ENCODE peak calls at places on chromosomes 12 and 14, in eight cellular contexts. One of them, this sample, is unnamed.

GRCh38 chr14:74979442-74980397 is 23.0 kb upstream of the EIF2B2 start:
- DNase-seq in endothelial cell: no peak
- DNase-seq in endodermal cell: peak; percentile 82
- DNase-seq in stimulated activated CD8-positive, alpha-beta memory T cell treated with anti-CD3 and anti-CD28 coated beads, Interleukin-15, amount 100 ng/mL, for 4 hours: no peak
- DNase-seq in Daoy: peak; percentile 78
- DNase-seq in CD4-positive, alpha-beta memory T cell: no peak
- DNase-seq in sigmoid colon: no peak
- DNase-seq in brain pericyte: peak; percentile 67
- DNase-seq in this sample: no peak

GRCh38 chr12:119409043-119409442 is 74.5 kb downstream of the CCDC60 start:
- DNase-seq in endothelial cell: no peak
- DNase-seq in endodermal cell: no peak
- DNase-seq in stimulated activated CD8-positive, alpha-beta memory T cell treated with anti-CD3 and anti-CD28 coated beads, Interleukin-15, amount 100 ng/mL, for 4 hours: no peak
- DNase-seq in Daoy: no peak
- DNase-seq in CD4-positive, alpha-beta memory T cell: no peak
- DNase-seq in sigmoid colon: peak; percentile 39
- DNase-seq in brain pericyte: no peak
- DNase-seq in this sample: no peak

GRCh38 chr14:94001501-94002396 is 4.6 kb downstream of the CCDC197 start:
- DNase-seq in endothelial cell: peak; percentile 64
- DNase-seq in endodermal cell: peak; percentile 87
- DNase-seq in stimulated activated CD8-positive, alpha-beta memory T cell treated with anti-CD3 and anti-CD28 coated beads, Interleukin-15, amount 100 ng/mL, for 4 hours: peak; percentile 15
- DNase-seq in Daoy: peak; percentile 77
- DNase-seq in CD4-positive, alpha-beta memory T cell: no peak
- DNase-seq in sigmoid colon: peak; percentile 82
- DNase-seq in brain pericyte: peak; percentile 22
- DNase-seq in this sample: peak; percentile 58

GRCh38 chr14:75280831-75281690 is 2.4 kb downstream of the FOS start:
- DNase-seq in endothelial cell: no peak
- DNase-seq in endodermal cell: peak; percentile 60
- DNase-seq in stimulated activated CD8-positive, alpha-beta memory T cell treated with anti-CD3 and anti-CD28 coated beads, Interleukin-15, amount 100 ng/mL, for 4 hours: no peak
- DNase-seq in Daoy: no peak
- DNase-seq in CD4-positive, alpha-beta memory T cell: peak; percentile 50
- DNase-seq in sigmoid colon: peak; percentile 79
- DNase-seq in brain pericyte: no peak
- DNase-seq in this sample: no peak

GRCh38 chr12:22610148-22610547 is 14.8 kb upstream of the ETNK1 start:
- DNase-seq in endothelial cell: no peak
- DNase-seq in endodermal cell: no peak
- DNase-seq in stimulated activated CD8-positive, alpha-beta memory T cell treated with anti-CD3 and anti-CD28 coated beads, Interleukin-15, amount 100 ng/mL, for 4 hours: no peak
- DNase-seq in Daoy: no peak
- DNase-seq in CD4-positive, alpha-beta memory T cell: no peak
- DNase-seq in sigmoid colon: no peak
- DNase-seq in brain pericyte: no peak
- DNase-seq in this sample: no peak

GRCh38 chr12:981176-981828 is 9.7 kb upstream of the ERC1 start:
- DNase-seq in endothelial cell: no peak
- DNase-seq in endodermal cell: no peak
- DNase-seq in stimulated activated CD8-positive, alpha-beta memory T cell treated with anti-CD3 and anti-CD28 coated beads, Interleukin-15, amount 100 ng/mL, for 4 hours: no peak
- DNase-seq in Daoy: peak; percentile 70
- DNase-seq in CD4-positive, alpha-beta memory T cell: no peak
- DNase-seq in sigmoid colon: no peak
- DNase-seq in brain pericyte: no peak
- DNase-seq in this sample: no peak

GRCh38 chr14:24921903-24922302 is 128.0 kb downstream of the STXBP6 start:
- DNase-seq in endothelial cell: no peak
- DNase-seq in endodermal cell: no peak
- DNase-seq in stimulated activated CD8-positive, alpha-beta memory T cell treated with anti-CD3 and anti-CD28 coated beads, Interleukin-15, amount 100 ng/mL, for 4 hours: no peak
- DNase-seq in Daoy: peak; percentile 33
- DNase-seq in CD4-positive, alpha-beta memory T cell: no peak
- DNase-seq in sigmoid colon: no peak
- DNase-seq in brain pericyte: no peak
- DNase-seq in this sample: no peak

GRCh38 chr12:124919646-124920352 is 5.3 kb upstream of the UBC start:
- DNase-seq in endothelial cell: no peak
- DNase-seq in endodermal cell: peak; percentile 77
- DNase-seq in stimulated activated CD8-positive, alpha-beta memory T cell treated with anti-CD3 and anti-CD28 coated beads, Interleukin-15, amount 100 ng/mL, for 4 hours: no peak
- DNase-seq in Daoy: peak; percentile 78
- DNase-seq in CD4-positive, alpha-beta memory T cell: peak; percentile 80
- DNase-seq in sigmoid colon: peak; percentile 54
- DNase-seq in brain pericyte: no peak
- DNase-seq in this sample: no peak

GRCh38 chr14:99122521-99123125 is 149.4 kb downstream of the BCL11B start:
- DNase-seq in endothelial cell: no peak
- DNase-seq in endodermal cell: peak; percentile 36
- DNase-seq in stimulated activated CD8-positive, alpha-beta memory T cell treated with anti-CD3 and anti-CD28 coated beads, Interleukin-15, amount 100 ng/mL, for 4 hours: no peak
- DNase-seq in Daoy: peak; percentile 48
- DNase-seq in CD4-positive, alpha-beta memory T cell: no peak
- DNase-seq in sigmoid colon: peak; percentile 10
- DNase-seq in brain pericyte: no peak
- DNase-seq in this sample: no peak

GRCh38 chr12:118714051-118714460 is 267.3 kb upstream of the SRRM4 start:
- DNase-seq in endothelial cell: peak; percentile 52
- DNase-seq in endodermal cell: peak; percentile 86
- DNase-seq in stimulated activated CD8-positive, alpha-beta memory T cell treated with anti-CD3 and anti-CD28 coated beads, Interleukin-15, amount 100 ng/mL, for 4 hours: no peak
- DNase-seq in Daoy: no peak
- DNase-seq in CD4-positive, alpha-beta memory T cell: no peak
- DNase-seq in sigmoid colon: no peak
- DNase-seq in brain pericyte: no peak
- DNase-seq in this sample: peak; percentile 57

GRCh38 chr12:103268831-103269514 is 226.8 kb downstream of the C12orf42 start:
- DNase-seq in endothelial cell: no peak
- DNase-seq in endodermal cell: no peak
- DNase-seq in stimulated activated CD8-positive, alpha-beta memory T cell treated with anti-CD3 and anti-CD28 coated beads, Interleukin-15, amount 100 ng/mL, for 4 hours: no peak
- DNase-seq in Daoy: no peak
- DNase-seq in CD4-positive, alpha-beta memory T cell: no peak
- DNase-seq in sigmoid colon: no peak
- DNase-seq in brain pericyte: no peak
- DNase-seq in this sample: no peak

GRCh38 chr14:51573607-51574006 is 78.1 kb upstream of the FRMD6 start:
- DNase-seq in endothelial cell: no peak
- DNase-seq in endodermal cell: no peak
- DNase-seq in stimulated activated CD8-positive, alpha-beta memory T cell treated with anti-CD3 and anti-CD28 coated beads, Interleukin-15, amount 100 ng/mL, for 4 hours: no peak
- DNase-seq in Daoy: no peak
- DNase-seq in CD4-positive, alpha-beta memory T cell: no peak
- DNase-seq in sigmoid colon: no peak
- DNase-seq in brain pericyte: no peak
- DNase-seq in this sample: no peak

GRCh38 chr12:124548854-124549378 is 18.5 kb downstream of the NCOR2 start:
- DNase-seq in endothelial cell: no peak
- DNase-seq in endodermal cell: no peak
- DNase-seq in stimulated activated CD8-positive, alpha-beta memory T cell treated with anti-CD3 and anti-CD28 coated beads, Interleukin-15, amount 100 ng/mL, for 4 hours: no peak
- DNase-seq in Daoy: peak; percentile 94
- DNase-seq in CD4-positive, alpha-beta memory T cell: no peak
- DNase-seq in sigmoid colon: peak; percentile 88
- DNase-seq in brain pericyte: no peak
- DNase-seq in this sample: no peak

GRCh38 chr14:59870277-59871165 is at the start of gene RTN1:
- DNase-seq in endothelial cell: peak; percentile 58
- DNase-seq in endodermal cell: peak; percentile 90
- DNase-seq in stimulated activated CD8-positive, alpha-beta memory T cell treated with anti-CD3 and anti-CD28 coated beads, Interleukin-15, amount 100 ng/mL, for 4 hours: no peak
- DNase-seq in Daoy: peak; percentile 77
- DNase-seq in CD4-positive, alpha-beta memory T cell: no peak
- DNase-seq in sigmoid colon: peak; percentile 71
- DNase-seq in brain pericyte: peak; percentile 6
- DNase-seq in this sample: no peak

GRCh38 chr12:48021485-48022179 is 17.4 kb upstream of the COL2A1 start:
- DNase-seq in endothelial cell: no peak
- DNase-seq in endodermal cell: peak; percentile 97
- DNase-seq in stimulated activated CD8-positive, alpha-beta memory T cell treated with anti-CD3 and anti-CD28 coated beads, Interleukin-15, amount 100 ng/mL, for 4 hours: no peak
- DNase-seq in Daoy: peak; percentile 87
- DNase-seq in CD4-positive, alpha-beta memory T cell: no peak
- DNase-seq in sigmoid colon: no peak
- DNase-seq in brain pericyte: no peak
- DNase-seq in this sample: no peak

GRCh38 chr12:30450872-30451271 is 244.8 kb downstream of the IPO8 start:
- DNase-seq in endothelial cell: no peak
- DNase-seq in endodermal cell: no peak
- DNase-seq in stimulated activated CD8-positive, alpha-beta memory T cell treated with anti-CD3 and anti-CD28 coated beads, Interleukin-15, amount 100 ng/mL, for 4 hours: no peak
- DNase-seq in Daoy: peak; percentile 27
- DNase-seq in CD4-positive, alpha-beta memory T cell: no peak
- DNase-seq in sigmoid colon: no peak
- DNase-seq in brain pericyte: no peak
- DNase-seq in this sample: no peak

GRCh38 chr14:74531467-74531866 is 37.9 kb downstream of the ISCA2 start:
- DNase-seq in endothelial cell: no peak
- DNase-seq in endodermal cell: peak; percentile 90
- DNase-seq in stimulated activated CD8-positive, alpha-beta memory T cell treated with anti-CD3 and anti-CD28 coated beads, Interleukin-15, amount 100 ng/mL, for 4 hours: no peak
- DNase-seq in Daoy: peak; percentile 69
- DNase-seq in CD4-positive, alpha-beta memory T cell: no peak
- DNase-seq in sigmoid colon: no peak
- DNase-seq in brain pericyte: no peak
- DNase-seq in this sample: peak; percentile 33

GRCh38 chr14:62251237-62251636 is 489.0 kb downstream of the SNAPC1 start:
- DNase-seq in endothelial cell: no peak
- DNase-seq in endodermal cell: no peak
- DNase-seq in stimulated activated CD8-positive, alpha-beta memory T cell treated with anti-CD3 and anti-CD28 coated beads, Interleukin-15, amount 100 ng/mL, for 4 hours: no peak
- DNase-seq in Daoy: no peak
- DNase-seq in CD4-positive, alpha-beta memory T cell: no peak
- DNase-seq in sigmoid colon: no peak
- DNase-seq in brain pericyte: no peak
- DNase-seq in this sample: no peak

GRCh38 chr12:75656650-75657049 is 145.2 kb upstream of the KRR1 start:
- DNase-seq in endothelial cell: no peak
- DNase-seq in endodermal cell: no peak
- DNase-seq in stimulated activated CD8-positive, alpha-beta memory T cell treated with anti-CD3 and anti-CD28 coated beads, Interleukin-15, amount 100 ng/mL, for 4 hours: no peak
- DNase-seq in Daoy: peak; percentile 90
- DNase-seq in CD4-positive, alpha-beta memory T cell: no peak
- DNase-seq in sigmoid colon: no peak
- DNase-seq in brain pericyte: no peak
- DNase-seq in this sample: no peak

GRCh38 chr12:122820138-122820537 is 15.1 kb upstream of the HIP1R start:
- DNase-seq in endothelial cell: no peak
- DNase-seq in endodermal cell: no peak
- DNase-seq in stimulated activated CD8-positive, alpha-beta memory T cell treated with anti-CD3 and anti-CD28 coated beads, Interleukin-15, amount 100 ng/mL, for 4 hours: no peak
- DNase-seq in Daoy: no peak
- DNase-seq in CD4-positive, alpha-beta memory T cell: no peak
- DNase-seq in sigmoid colon: no peak
- DNase-seq in brain pericyte: no peak
- DNase-seq in this sample: no peak

GRCh38 chr12:126159139-126159538 is 1093.9 kb downstream of the AACS start:
- DNase-seq in endothelial cell: no peak
- DNase-seq in endodermal cell: no peak
- DNase-seq in stimulated activated CD8-positive, alpha-beta memory T cell treated with anti-CD3 and anti-CD28 coated beads, Interleukin-15, amount 100 ng/mL, for 4 hours: no peak
- DNase-seq in Daoy: no peak
- DNase-seq in CD4-positive, alpha-beta memory T cell: no peak
- DNase-seq in sigmoid colon: no peak
- DNase-seq in brain pericyte: no peak
- DNase-seq in this sample: no peak

GRCh38 chr12:48712209-48712608 is 4.3 kb downstream of the CCNT1 start:
- DNase-seq in endothelial cell: no peak
- DNase-seq in endodermal cell: no peak
- DNase-seq in stimulated activated CD8-positive, alpha-beta memory T cell treated with anti-CD3 and anti-CD28 coated beads, Interleukin-15, amount 100 ng/mL, for 4 hours: no peak
- DNase-seq in Daoy: no peak
- DNase-seq in CD4-positive, alpha-beta memory T cell: no peak
- DNase-seq in sigmoid colon: no peak
- DNase-seq in brain pericyte: no peak
- DNase-seq in this sample: no peak

GRCh38 chr14:101175731-101176534 is 272.4 kb upstream of the RTL1 start:
- DNase-seq in endothelial cell: no peak
- DNase-seq in endodermal cell: no peak
- DNase-seq in stimulated activated CD8-positive, alpha-beta memory T cell treated with anti-CD3 and anti-CD28 coated beads, Interleukin-15, amount 100 ng/mL, for 4 hours: no peak
- DNase-seq in Daoy: no peak
- DNase-seq in CD4-positive, alpha-beta memory T cell: no peak
- DNase-seq in sigmoid colon: no peak
- DNase-seq in brain pericyte: no peak
- DNase-seq in this sample: no peak

GRCh38 chr12:104462931-104463339 is 6.2 kb downstream of the CHST11 start:
- DNase-seq in endothelial cell: no peak
- DNase-seq in endodermal cell: no peak
- DNase-seq in stimulated activated CD8-positive, alpha-beta memory T cell treated with anti-CD3 and anti-CD28 coated beads, Interleukin-15, amount 100 ng/mL, for 4 hours: no peak
- DNase-seq in Daoy: no peak
- DNase-seq in CD4-positive, alpha-beta memory T cell: peak; percentile 83
- DNase-seq in sigmoid colon: no peak
- DNase-seq in brain pericyte: no peak
- DNase-seq in this sample: no peak

This sample was measured in iPS DF 6.9.